ENCODE peak calls at places on chromosomes 3 and 15, in eight cellular contexts. I is body of pancreas, Z is Peyer's patch, K is uterus, R is heart left ventricle, B is suprapubic skin, A is esophagus squamous epithelium, S is A549. V is an unnamed sample.

GRCh38 chr3:152466784-152467183 is 198.1 kb downstream of the MBNL1 start:
- DNase-seq in I (no peak), Z (no peak), K (no peak), R (no peak), B (no peak), A (no peak), S (peak; percentile 15), V (no peak)

GRCh38 chr3:132356568-132356967 is 39.4 kb downstream of the ACP3 start:
- DNase-seq in I (no peak), Z (no peak), K (no peak), R (no peak), B (no peak), A (no peak), S (no peak), V (no peak)

GRCh38 chr15:94287794-94288246 is 56.5 kb downstream of the MCTP2 start:
- DNase-seq in I (no peak), Z (peak; percentile 83), K (no peak), R (no peak), B (no peak), A (no peak), S (no peak), V (peak; percentile 43)

GRCh38 chr3:141979050-141979671 is 102.7 kb downstream of the ATP1B3 start:
- DNase-seq in I (no peak), Z (no peak), K (no peak), R (no peak), B (no peak), A (no peak), S (no peak), V (no peak)

GRCh38 chr3:52385157-52385556 is 59.7 kb downstream of the SEMA3G start:
- DNase-seq in I (no peak), Z (no peak), K (no peak), R (no peak), B (no peak), A (no peak), S (peak; percentile 64), V (no peak)

GRCh38 chr3:178393833-178394232 is 142.4 kb upstream of the KCNMB2 start:
- DNase-seq in I (no peak), Z (no peak), K (no peak), R (no peak), B (no peak), A (no peak), S (no peak), V (no peak)

GRCh38 chr3:71581451-71581980 is 2.0 kb downstream of the FOXP1 start:
- DNase-seq in I (peak; percentile 37), Z (peak; percentile 62), K (peak; percentile 41), R (peak; percentile 46), B (peak; percentile 80), A (no peak), S (no peak), V (peak; percentile 40)

GRCh38 chr3:150384517-150385212 is 23.4 kb upstream of the TSC22D2 start:
- DNase-seq in I (no peak), Z (peak; percentile 85), K (no peak), R (peak; percentile 37), B (no peak), A (no peak), S (no peak), V (peak; percentile 40)

GRCh38 chr15:73870700-73871408 is 2.5 kb upstream of the TBC1D21 start:
- DNase-seq in I (no peak), Z (peak; percentile 71), K (peak; percentile 44), R (peak; percentile 79), B (no peak), A (no peak), S (no peak), V (peak; percentile 19)

GRCh38 chr3:170865209-170866094 is 4.5 kb downstream of the RPL22L1 start:
- DNase-seq in I (no peak), Z (no peak), K (no peak), R (no peak), B (no peak), A (no peak), S (no peak), V (no peak)

GRCh38 chr15:80778964-80779657 is at the start of gene CEMIP:
- DNase-seq in I (peak; percentile 71), Z (peak; percentile 79), K (peak; percentile 22), R (peak; percentile 68), B (no peak), A (no peak), S (peak; percentile 88), V (peak; percentile 82)

GRCh38 chr15:88621789-88622604 is 857 bp downstream of the AEN start:
- DNase-seq in I (no peak), Z (peak; percentile 79), K (no peak), R (no peak), B (no peak), A (no peak), S (peak; percentile 62), V (peak; percentile 52)

GRCh38 chr3:10196389-10197052 is 31.8 kb downstream of the IRAK2 start:
- DNase-seq in I (no peak), Z (peak; percentile 55), K (no peak), R (no peak), B (no peak), A (no peak), S (no peak), V (peak; percentile 33)

GRCh38 chr15:88241060-88241459 is 15.5 kb downstream of the NTRK3 start:
- DNase-seq in I (no peak), Z (no peak), K (no peak), R (no peak), B (no peak), A (no peak), S (no peak), V (no peak)

DNA sequence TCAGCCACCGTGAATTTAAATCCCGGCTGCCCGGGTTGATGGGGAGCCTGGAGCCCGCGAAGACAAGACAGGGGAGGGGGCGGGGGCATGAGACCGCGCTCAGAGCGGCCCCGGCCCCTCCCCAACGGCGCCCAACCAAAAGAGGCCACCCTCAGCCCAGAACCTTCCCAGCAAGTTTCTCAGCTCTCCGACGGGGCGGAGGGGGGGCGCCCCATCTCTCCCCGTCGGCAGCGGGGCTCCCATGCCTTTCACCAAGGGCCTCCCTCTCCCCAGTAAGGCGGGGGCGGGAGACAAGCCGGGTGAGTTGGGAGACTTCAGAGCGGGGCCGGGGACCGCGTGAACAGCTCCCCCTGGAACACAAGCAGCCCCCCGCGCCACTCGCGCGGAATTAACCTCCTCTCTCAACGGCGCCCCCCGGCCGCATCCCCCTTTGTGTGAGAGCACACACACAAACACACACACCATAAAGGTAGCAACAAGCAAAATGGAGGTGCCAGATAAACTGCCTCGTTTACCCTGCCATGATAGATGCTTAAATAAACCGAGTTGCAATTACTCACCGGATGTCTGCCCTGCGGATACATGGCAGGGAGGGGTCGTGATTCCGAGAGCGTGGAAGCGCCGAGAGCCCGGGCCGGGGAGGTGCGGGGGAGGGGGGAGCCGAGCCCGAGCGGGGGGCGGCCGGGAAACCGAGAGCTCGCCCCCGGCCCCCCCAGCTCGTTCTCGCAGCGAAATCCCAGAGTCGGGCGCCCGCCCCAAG is 1.3 kb downstream of the TLE3 start:
- DNase-seq in I (peak; percentile 42), Z (peak; percentile 77), K (peak; percentile 64), R (peak; percentile 37), B (no peak), A (no peak), S (peak; percentile 73), V (peak; percentile 61)
- TF ChIP-seq POLR2A in I (no peak), Z (no peak), K (no peak), R (no peak), B (peak; percentile 10), A (no peak), S (no peak), V (no peak)

DNA sequence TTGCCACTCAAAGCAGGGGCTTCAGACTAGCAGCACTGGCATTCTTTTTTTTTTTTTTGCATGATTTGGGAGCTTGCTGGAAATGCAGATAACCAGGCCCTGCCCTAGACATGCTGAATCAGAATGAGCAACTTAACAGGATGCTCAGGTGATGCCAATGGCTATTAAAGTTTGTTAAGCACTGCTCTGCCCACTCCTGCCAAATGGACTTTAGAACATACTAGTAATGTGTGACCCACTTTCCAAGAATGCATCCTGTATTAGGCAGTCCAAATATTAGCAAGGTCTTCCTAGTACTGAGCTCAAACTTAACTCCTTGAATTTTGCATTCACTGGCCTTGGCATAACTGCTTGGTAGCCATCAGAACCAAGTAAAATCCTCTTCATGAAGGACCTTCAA is 12.6 kb upstream of the ST3GAL6 start:
- DNase-seq in I (no peak), Z (no peak), K (no peak), R (no peak), B (no peak), A (no peak), S (no peak), V (no peak)
- TF ChIP-seq POLR2A in I (no peak), Z (no peak), K (no peak), R (no peak), B (no peak), A (no peak), S (no peak), V (no peak)

GRCh38 chr3:48556796-48557626 is at the start of gene PFKFB4:
- DNase-seq in I (peak; percentile 100), Z (peak; percentile 100), K (peak; percentile 100), R (peak; percentile 99), B (peak; percentile 99), A (peak; percentile 97), S (peak; percentile 91), V (peak; percentile 100)
- TF ChIP-seq POLR2A in I (no peak), Z (no peak), K (peak; percentile 14), R (no peak), B (no peak), A (no peak), S (peak; percentile 15), V (no peak)

DNA sequence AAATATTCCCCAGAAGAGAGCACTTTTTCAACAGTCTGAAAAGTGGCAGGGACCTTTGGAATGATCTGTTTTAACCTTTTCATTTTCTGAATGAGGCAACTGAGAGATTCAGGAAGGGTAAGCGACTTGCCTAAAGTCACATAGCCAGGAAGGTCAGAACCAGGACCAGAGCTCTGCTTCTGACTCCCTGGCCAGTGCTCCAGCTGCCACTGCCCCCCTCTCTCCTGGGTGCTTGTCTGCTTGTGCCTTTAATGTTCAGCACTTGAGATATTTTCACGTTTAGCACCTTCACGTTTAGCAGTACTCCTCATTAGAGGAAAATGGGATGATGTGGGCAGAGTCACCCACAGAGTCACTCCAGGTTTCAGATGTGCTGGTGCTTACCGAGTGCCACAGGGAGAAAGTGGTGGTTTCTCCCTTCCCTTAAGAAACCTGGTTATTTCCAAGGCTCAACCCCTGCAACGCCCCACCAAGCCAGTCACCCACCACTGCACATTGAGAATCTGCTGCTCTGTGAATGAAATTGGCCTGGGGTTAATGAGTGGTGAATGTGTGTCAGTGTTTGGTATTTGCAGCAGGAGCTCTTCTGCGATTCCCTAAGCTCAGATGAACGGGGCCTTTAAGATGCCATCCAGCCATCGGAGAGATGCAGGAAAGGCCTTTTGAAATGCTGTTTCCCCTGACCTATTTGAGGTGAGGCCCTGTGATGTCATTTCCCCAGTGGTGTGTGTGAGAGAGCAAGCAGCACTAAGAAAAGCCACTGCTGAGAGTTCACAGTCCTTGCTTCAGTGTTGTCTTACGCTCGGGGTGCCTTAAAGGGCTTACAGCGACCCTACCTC is 68.6 kb downstream of the SMAD3 start:
- DNase-seq in I (no peak), Z (peak; percentile 85), K (no peak), R (peak; percentile 61), B (no peak), A (no peak), S (peak; percentile 47), V (peak; percentile 54)
- TF ChIP-seq POLR2A in I (no peak), Z (peak; percentile 56), K (no peak), R (no peak), B (no peak), A (no peak), S (no peak), V (no peak)